ENCODE peak calls at places on chromosome 17, in eight cellular contexts. One of them, this sample, is unnamed.

GRCh38 chr17:67289174-67289876 is 44.3 kb upstream of the HELZ start:
- DNase-seq in fibroblast of pulmonary artery: peak
- DNase-seq in astrocyte of the spinal cord: peak
- DNase-seq in pancreas: peak
- DNase-seq in A549: no peak
- DNase-seq in ovary: peak
- DNase-seq in ascending aorta: peak
- DNase-seq in fibroblast of the aortic adventitia: peak
- DNase-seq in this sample: peak

GRCh38 chr17:59845595-59846390 is 47.0 kb downstream of the TUBD1 start:
- DNase-seq in fibroblast of pulmonary artery: peak
- DNase-seq in astrocyte of the spinal cord: peak
- DNase-seq in pancreas: no peak
- DNase-seq in A549: peak
- DNase-seq in ovary: no peak
- DNase-seq in ascending aorta: no peak
- DNase-seq in fibroblast of the aortic adventitia: peak
- DNase-seq in this sample: peak

GRCh38 chr17:59332890-59333377 is 1.5 kb downstream of the YPEL2 start:
- DNase-seq in fibroblast of pulmonary artery: peak
- DNase-seq in astrocyte of the spinal cord: no peak
- DNase-seq in pancreas: no peak
- DNase-seq in A549: no peak
- DNase-seq in ovary: peak
- DNase-seq in ascending aorta: peak
- DNase-seq in fibroblast of the aortic adventitia: peak
- DNase-seq in this sample: peak

GRCh38 chr17:65029605-65030308 is 26.8 kb downstream of the GNA13 start:
- DNase-seq in fibroblast of pulmonary artery: no peak
- DNase-seq in astrocyte of the spinal cord: no peak
- DNase-seq in pancreas: no peak
- DNase-seq in A549: no peak
- DNase-seq in ovary: no peak
- DNase-seq in ascending aorta: no peak
- DNase-seq in fibroblast of the aortic adventitia: no peak
- DNase-seq in this sample: no peak

GRCh38 chr17:81576621-81577277 is 24.6 kb upstream of the FAAP100 start:
- DNase-seq in fibroblast of pulmonary artery: peak
- DNase-seq in astrocyte of the spinal cord: peak
- DNase-seq in pancreas: peak
- DNase-seq in A549: peak
- DNase-seq in ovary: no peak
- DNase-seq in ascending aorta: no peak
- DNase-seq in fibroblast of the aortic adventitia: peak
- DNase-seq in this sample: no peak

GRCh38 chr17:57670769-57671545 is 74.1 kb downstream of the CCDC182 start:
- DNase-seq in fibroblast of pulmonary artery: no peak
- DNase-seq in astrocyte of the spinal cord: no peak
- DNase-seq in pancreas: no peak
- DNase-seq in A549: no peak
- DNase-seq in ovary: no peak
- DNase-seq in ascending aorta: peak
- DNase-seq in fibroblast of the aortic adventitia: no peak
- DNase-seq in this sample: no peak

GRCh38 chr17:63697341-63698286 is 2.3 kb downstream of the LIMD2 start:
- DNase-seq in fibroblast of pulmonary artery: peak
- DNase-seq in astrocyte of the spinal cord: no peak
- DNase-seq in pancreas: peak
- DNase-seq in A549: peak
- DNase-seq in ovary: no peak
- DNase-seq in ascending aorta: peak
- DNase-seq in fibroblast of the aortic adventitia: peak
- DNase-seq in this sample: peak

GRCh38 chr17:31390748-31391495 is 553 bp upstream of the RAB11FIP4 start:
- DNase-seq in fibroblast of pulmonary artery: no peak
- DNase-seq in astrocyte of the spinal cord: no peak
- DNase-seq in pancreas: no peak
- DNase-seq in A549: no peak
- DNase-seq in ovary: no peak
- DNase-seq in ascending aorta: no peak
- DNase-seq in fibroblast of the aortic adventitia: no peak
- DNase-seq in this sample: no peak

GRCh38 chr17:1643999-1644492 is 1.5 kb downstream of the SCARF1 start:
- DNase-seq in fibroblast of pulmonary artery: no peak
- DNase-seq in astrocyte of the spinal cord: no peak
- DNase-seq in pancreas: peak
- DNase-seq in A549: no peak
- DNase-seq in ovary: no peak
- DNase-seq in ascending aorta: no peak
- DNase-seq in fibroblast of the aortic adventitia: no peak
- DNase-seq in this sample: no peak

GRCh38 chr17:55233840-55234239 is 30.9 kb upstream of the HLF start:
- DNase-seq in fibroblast of pulmonary artery: no peak
- DNase-seq in astrocyte of the spinal cord: no peak
- DNase-seq in pancreas: no peak
- DNase-seq in A549: no peak
- DNase-seq in ovary: no peak
- DNase-seq in ascending aorta: no peak
- DNase-seq in fibroblast of the aortic adventitia: no peak
- DNase-seq in this sample: no peak

GRCh38 chr17:16282522-16282921 is 65.5 kb downstream of the PIGL start:
- DNase-seq in fibroblast of pulmonary artery: peak
- DNase-seq in astrocyte of the spinal cord: peak
- DNase-seq in pancreas: no peak
- DNase-seq in A549: no peak
- DNase-seq in ovary: no peak
- DNase-seq in ascending aorta: no peak
- DNase-seq in fibroblast of the aortic adventitia: peak
- DNase-seq in this sample: no peak

GRCh38 chr17:72658675-72659074 is 433.8 kb downstream of the SLC39A11 start:
- DNase-seq in fibroblast of pulmonary artery: no peak
- DNase-seq in astrocyte of the spinal cord: no peak
- DNase-seq in pancreas: no peak
- DNase-seq in A549: no peak
- DNase-seq in ovary: no peak
- DNase-seq in ascending aorta: no peak
- DNase-seq in fibroblast of the aortic adventitia: no peak
- DNase-seq in this sample: no peak

GRCh38 chr17:58219007-58219788 is at the start of gene MKS1:
- DNase-seq in fibroblast of pulmonary artery: peak
- DNase-seq in astrocyte of the spinal cord: peak
- DNase-seq in pancreas: peak
- DNase-seq in A549: peak
- DNase-seq in ovary: peak
- DNase-seq in ascending aorta: peak
- DNase-seq in fibroblast of the aortic adventitia: peak
- DNase-seq in this sample: peak

GRCh38 chr17:37490638-37491614 is 1.2 kb downstream of the DUSP14 start:
- DNase-seq in fibroblast of pulmonary artery: peak
- DNase-seq in astrocyte of the spinal cord: peak
- DNase-seq in pancreas: no peak
- DNase-seq in A549: peak
- DNase-seq in ovary: peak
- DNase-seq in ascending aorta: peak
- DNase-seq in fibroblast of the aortic adventitia: peak
- DNase-seq in this sample: peak

GRCh38 chr17:37493249-37494027 is 3.7 kb downstream of the DUSP14 start:
- DNase-seq in fibroblast of pulmonary artery: peak
- DNase-seq in astrocyte of the spinal cord: peak
- DNase-seq in pancreas: no peak
- DNase-seq in A549: no peak
- DNase-seq in ovary: no peak
- DNase-seq in ascending aorta: no peak
- DNase-seq in fibroblast of the aortic adventitia: peak
- DNase-seq in this sample: no peak

GRCh38 chr17:37490022-37490587 is 414 bp downstream of the DUSP14 start:
- DNase-seq in fibroblast of pulmonary artery: peak
- DNase-seq in astrocyte of the spinal cord: peak
- DNase-seq in pancreas: peak
- DNase-seq in A549: peak
- DNase-seq in ovary: peak
- DNase-seq in ascending aorta: peak
- DNase-seq in fibroblast of the aortic adventitia: peak
- DNase-seq in this sample: peak

GRCh38 chr17:37494401-37494831 is 4.7 kb downstream of the DUSP14 start:
- DNase-seq in fibroblast of pulmonary artery: no peak
- DNase-seq in astrocyte of the spinal cord: no peak
- DNase-seq in pancreas: no peak
- DNase-seq in A549: no peak
- DNase-seq in ovary: no peak
- DNase-seq in ascending aorta: no peak
- DNase-seq in fibroblast of the aortic adventitia: peak
- DNase-seq in this sample: no peak

GRCh38 chr17:37492167-37492566 is 2.5 kb downstream of the DUSP14 start:
- DNase-seq in fibroblast of pulmonary artery: no peak
- DNase-seq in astrocyte of the spinal cord: no peak
- DNase-seq in pancreas: no peak
- DNase-seq in A549: no peak
- DNase-seq in ovary: no peak
- DNase-seq in ascending aorta: no peak
- DNase-seq in fibroblast of the aortic adventitia: no peak
- DNase-seq in this sample: no peak
- H3K4me3 ChIP-seq in fibroblast of pulmonary artery: peak
- H3K4me3 ChIP-seq in astrocyte of the spinal cord: peak
- H3K4me3 ChIP-seq in pancreas: no peak
- H3K4me3 ChIP-seq in A549: no peak
- H3K4me3 ChIP-seq in ovary: no peak
- H3K4me3 ChIP-seq in ascending aorta: no peak
- H3K4me3 ChIP-seq in fibroblast of the aortic adventitia: peak
- H3K4me3 ChIP-seq in this sample: no peak

GRCh38 chr17:38325221-38325851 is 18.4 kb downstream of the GPR179 start:
- DNase-seq in fibroblast of pulmonary artery: no peak
- DNase-seq in astrocyte of the spinal cord: no peak
- DNase-seq in pancreas: no peak
- DNase-seq in A549: no peak
- DNase-seq in ovary: no peak
- DNase-seq in ascending aorta: peak
- DNase-seq in fibroblast of the aortic adventitia: peak
- DNase-seq in this sample: peak

GRCh38 chr17:38322897-38323296 is 20.9 kb downstream of the GPR179 start:
- DNase-seq in fibroblast of pulmonary artery: no peak
- DNase-seq in astrocyte of the spinal cord: no peak
- DNase-seq in pancreas: no peak
- DNase-seq in A549: no peak
- DNase-seq in ovary: no peak
- DNase-seq in ascending aorta: no peak
- DNase-seq in fibroblast of the aortic adventitia: no peak
- DNase-seq in this sample: no peak

GRCh38 chr17:38326996-38327792 is 16.6 kb downstream of the GPR179 start:
- DNase-seq in fibroblast of pulmonary artery: peak
- DNase-seq in astrocyte of the spinal cord: no peak
- DNase-seq in pancreas: no peak
- DNase-seq in A549: no peak
- DNase-seq in ovary: no peak
- DNase-seq in ascending aorta: peak
- DNase-seq in fibroblast of the aortic adventitia: no peak
- DNase-seq in this sample: peak

GRCh38 chr17:38324141-38324540 is 19.6 kb downstream of the GPR179 start:
- DNase-seq in fibroblast of pulmonary artery: no peak
- DNase-seq in astrocyte of the spinal cord: no peak
- DNase-seq in pancreas: no peak
- DNase-seq in A549: no peak
- DNase-seq in ovary: no peak
- DNase-seq in ascending aorta: peak
- DNase-seq in fibroblast of the aortic adventitia: no peak
- DNase-seq in this sample: peak

DNA sequence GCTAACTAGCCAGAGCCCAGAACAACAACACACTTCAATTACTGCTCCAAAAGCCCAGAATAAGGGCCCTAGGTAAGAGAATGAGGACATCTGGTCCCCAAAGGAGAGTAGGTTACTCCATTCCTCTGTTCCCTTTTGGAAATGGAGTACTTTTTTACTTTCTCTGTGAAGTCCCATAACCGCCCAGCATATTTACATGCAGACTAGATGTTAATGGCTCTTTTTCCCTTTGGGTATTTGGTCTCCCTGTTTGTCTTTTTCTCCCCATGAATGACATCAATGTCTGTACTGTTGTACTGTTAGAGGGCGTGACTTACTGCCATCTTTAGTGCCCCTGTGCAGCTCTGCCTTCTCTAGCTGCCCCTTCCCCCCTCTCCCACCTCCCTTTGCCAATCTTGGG is 19.0 kb downstream of the GPR179 start:
- DNase-seq in fibroblast of pulmonary artery: no peak
- DNase-seq in astrocyte of the spinal cord: no peak
- DNase-seq in pancreas: no peak
- DNase-seq in A549: no peak
- DNase-seq in ovary: no peak
- DNase-seq in ascending aorta: no peak
- DNase-seq in fibroblast of the aortic adventitia: no peak
- DNase-seq in this sample: peak
- TF ChIP-seq CTCF in fibroblast of pulmonary artery: no peak
- TF ChIP-seq CTCF in astrocyte of the spinal cord: no peak
- TF ChIP-seq CTCF in pancreas: no peak
- TF ChIP-seq CTCF in A549: no peak
- TF ChIP-seq CTCF in ovary: no peak
- TF ChIP-seq CTCF in ascending aorta: no peak
- TF ChIP-seq CTCF in fibroblast of the aortic adventitia: no peak
- TF ChIP-seq CTCF in this sample: no peak

GRCh38 chr17:12744298-12744697 is 45.0 kb upstream of the ARHGAP44 start:
- DNase-seq in fibroblast of pulmonary artery: peak
- DNase-seq in astrocyte of the spinal cord: no peak
- DNase-seq in pancreas: no peak
- DNase-seq in A549: no peak
- DNase-seq in ovary: no peak
- DNase-seq in ascending aorta: no peak
- DNase-seq in fibroblast of the aortic adventitia: no peak
- DNase-seq in this sample: no peak
- H3K4me3 ChIP-seq in fibroblast of pulmonary artery: no peak
- H3K4me3 ChIP-seq in astrocyte of the spinal cord: no peak
- H3K4me3 ChIP-seq in pancreas: no peak
- H3K4me3 ChIP-seq in A549: no peak
- H3K4me3 ChIP-seq in ovary: no peak
- H3K4me3 ChIP-seq in ascending aorta: no peak
- H3K4me3 ChIP-seq in fibroblast of the aortic adventitia: no peak
- H3K4me3 ChIP-seq in this sample: no peak

GRCh38 chr17:70562137-70562536 is 392.8 kb downstream of the KCNJ2 start:
- DNase-seq in fibroblast of pulmonary artery: no peak
- DNase-seq in astrocyte of the spinal cord: no peak
- DNase-seq in pancreas: no peak
- DNase-seq in A549: no peak
- DNase-seq in ovary: no peak
- DNase-seq in ascending aorta: no peak
- DNase-seq in fibroblast of the aortic adventitia: no peak
- DNase-seq in this sample: no peak

GRCh38 chr17:70563301-70563820 is 394.0 kb downstream of the KCNJ2 start:
- DNase-seq in fibroblast of pulmonary artery: no peak
- DNase-seq in astrocyte of the spinal cord: peak
- DNase-seq in pancreas: no peak
- DNase-seq in A549: no peak
- DNase-seq in ovary: no peak
- DNase-seq in ascending aorta: no peak
- DNase-seq in fibroblast of the aortic adventitia: no peak
- DNase-seq in this sample: peak

GRCh38 chr17:70569131-70569530 is 399.8 kb downstream of the KCNJ2 start:
- DNase-seq in fibroblast of pulmonary artery: no peak
- DNase-seq in astrocyte of the spinal cord: no peak
- DNase-seq in pancreas: no peak
- DNase-seq in A549: no peak
- DNase-seq in ovary: no peak
- DNase-seq in ascending aorta: no peak
- DNase-seq in fibroblast of the aortic adventitia: no peak
- DNase-seq in this sample: no peak

GRCh38 chr17:70560471-70560870 is 391.1 kb downstream of the KCNJ2 start:
- DNase-seq in fibroblast of pulmonary artery: no peak
- DNase-seq in astrocyte of the spinal cord: no peak
- DNase-seq in pancreas: no peak
- DNase-seq in A549: no peak
- DNase-seq in ovary: no peak
- DNase-seq in ascending aorta: no peak
- DNase-seq in fibroblast of the aortic adventitia: no peak
- DNase-seq in this sample: no peak

GRCh38 chr17:70564006-70564620 is 394.8 kb downstream of the KCNJ2 start:
- DNase-seq in fibroblast of pulmonary artery: no peak
- DNase-seq in astrocyte of the spinal cord: peak
- DNase-seq in pancreas: no peak
- DNase-seq in A549: no peak
- DNase-seq in ovary: no peak
- DNase-seq in ascending aorta: no peak
- DNase-seq in fibroblast of the aortic adventitia: no peak
- DNase-seq in this sample: no peak
- TF ChIP-seq CTCF in fibroblast of pulmonary artery: no peak
- TF ChIP-seq CTCF in astrocyte of the spinal cord: no peak
- TF ChIP-seq CTCF in pancreas: no peak
- TF ChIP-seq CTCF in A549: no peak
- TF ChIP-seq CTCF in ovary: no peak
- TF ChIP-seq CTCF in ascending aorta: no peak
- TF ChIP-seq CTCF in fibroblast of the aortic adventitia: no peak
- TF ChIP-seq CTCF in this sample: no peak